ENCODE peak calls at places on chromosomes 12 and 14, in five cellular contexts. I, N, Q, Z and E are unnamed samples.

GRCh38 chr14:54314365-54315134 is 82.3 kb upstream of the CDKN3 start:
- DNase-seq in I (no peak), N (peak), Q (no peak), Z (no peak), E (no peak)

GRCh38 chr12:93767524-93767863 is 90.3 kb downstream of the CRADD start:
- DNase-seq in I (no peak), N (no peak), Q (no peak), Z (no peak), E (no peak)

GRCh38 chr14:95547626-95548327 is 12.9 kb downstream of the GLRX5 start:
- DNase-seq in I (no peak), N (no peak), Q (peak), Z (no peak), E (peak)

GRCh38 chr12:54191550-54192022 is 2.8 kb upstream of the SMUG1 start:
- DNase-seq in I (peak), N (peak), Q (peak), Z (peak), E (peak)

GRCh38 chr12:31248815-31249214 is 77.1 kb downstream of the SINHCAF start:
- DNase-seq in I (no peak), N (no peak), Q (no peak), Z (no peak), E (no peak)

GRCh38 chr14:98112211-98112780 is 1159.7 kb downstream of the BCL11B start:
- DNase-seq in I (no peak), N (no peak), Q (no peak), Z (no peak), E (no peak)

GRCh38 chr12:87667378-87667777 is 361.8 kb downstream of the C12orf50 start:
- DNase-seq in I (no peak), N (no peak), Q (peak), Z (no peak), E (peak)

GRCh38 chr12:104049278-104050257 is at the start of gene GLT8D2:
- DNase-seq in I (peak), N (no peak), Q (peak), Z (no peak), E (peak)

GRCh38 chr12:122155705-122156104 is 18.3 kb downstream of the IL31 start:
- DNase-seq in I (no peak), N (no peak), Q (no peak), Z (no peak), E (no peak)

GRCh38 chr12:41802803-41803202 is 341.9 kb downstream of the GXYLT1 start:
- DNase-seq in I (no peak), N (no peak), Q (no peak), Z (no peak), E (no peak)

GRCh38 chr14:29240046-29240445 is 473.5 kb downstream of the FOXG1 start:
- DNase-seq in I (no peak), N (no peak), Q (peak), Z (no peak), E (peak)

GRCh38 chr12:53133722-53134121 is 30.4 kb downstream of the SOAT2 start:
- DNase-seq in I (no peak), N (no peak), Q (no peak), Z (no peak), E (no peak)

GRCh38 chr14:61812347-61813100 is 50.3 kb downstream of the SNAPC1 start:
- DNase-seq in I (no peak), N (peak), Q (no peak), Z (no peak), E (peak)

GRCh38 chr14:86481105-86481504 is 951.2 kb downstream of the FLRT2 start:
- DNase-seq in I (no peak), N (no peak), Q (no peak), Z (no peak), E (peak)

GRCh38 chr12:31524791-31525495 is 66.0 kb downstream of the DENND5B start:
- DNase-seq in I (no peak), N (no peak), Q (peak), Z (no peak), E (peak)

GRCh38 chr12:120872487-120872886 is 31.7 kb downstream of the SPPL3 start:
- DNase-seq in I (no peak), N (no peak), Q (no peak), Z (no peak), E (no peak)

DNA sequence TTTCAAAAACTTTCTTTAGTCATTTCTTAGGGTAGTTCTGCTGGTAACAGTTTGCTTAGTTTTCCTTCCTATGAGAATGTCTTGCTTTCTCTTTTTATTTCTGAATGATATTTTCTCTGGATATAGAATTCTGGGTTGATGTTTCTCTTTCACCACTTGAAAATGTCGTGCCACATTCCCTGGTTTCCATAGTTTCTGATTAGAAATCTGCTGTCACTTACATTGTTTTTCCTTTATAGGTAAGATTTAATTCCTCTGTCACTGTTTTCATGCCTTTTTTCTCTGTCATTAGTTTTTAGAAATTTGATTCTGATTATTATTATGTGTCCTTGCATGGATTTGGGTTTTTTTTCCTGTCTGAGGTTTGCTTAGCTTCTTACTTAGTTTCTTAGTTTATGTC is 77.3 kb upstream of the PCNX4 start:
- DNase-seq in I (no peak), N (no peak), Q (no peak), Z (no peak), E (no peak)
- H3K4me3 ChIP-seq in I (no peak), N (no peak), Q (no peak), Z (no peak), E (no peak)

GRCh38 chr12:132918680-132919079 is 31.3 kb upstream of the CHFR start:
- DNase-seq in I (no peak), N (no peak), Q (no peak), Z (no peak), E (no peak)

GRCh38 chr12:132923356-132923909 is 32.7 kb downstream of the ZNF605 start:
- DNase-seq in I (no peak), N (no peak), Q (no peak), Z (no peak), E (no peak)

GRCh38 chr12:132924356-132924755 is 31.8 kb downstream of the ZNF605 start:
- DNase-seq in I (no peak), N (no peak), Q (no peak), Z (no peak), E (no peak)

GRCh38 chr12:132922676-132923075 is 33.4 kb downstream of the ZNF605 start:
- DNase-seq in I (no peak), N (no peak), Q (no peak), Z (no peak), E (no peak)

DNA sequence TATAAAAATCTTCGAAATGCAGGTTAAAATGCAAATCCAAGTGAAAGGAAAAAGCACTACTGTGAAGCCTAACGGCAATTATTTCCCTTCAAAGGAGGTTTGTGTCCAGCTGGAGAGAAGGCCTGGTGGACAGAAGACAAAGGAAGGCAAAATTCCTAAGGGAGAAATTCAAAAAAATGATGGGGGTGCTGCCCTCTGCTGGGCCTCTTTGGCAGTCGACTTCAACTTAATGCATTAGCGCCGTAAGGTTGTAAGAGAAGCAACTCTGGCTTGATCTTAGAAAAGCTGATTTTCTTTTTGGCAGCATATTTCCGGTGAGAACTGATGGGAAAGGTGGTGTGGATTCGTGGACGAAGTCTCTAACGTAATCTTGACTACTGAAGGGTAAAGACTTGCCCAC is 34.3 kb upstream of the CHFR start:
- DNase-seq in I (no peak), N (no peak), Q (no peak), Z (no peak), E (no peak)
- TF ChIP-seq CTCF in I (no peak), N (no peak), Q (peak), Z (no peak), E (no peak)

GRCh38 chr14:104687601-104688504 is 1.6 kb upstream of the INF2 start:
- DNase-seq in I (peak), N (no peak), Q (peak), Z (no peak), E (peak)
- H3K4me3 ChIP-seq in I (peak), N (no peak), Q (no peak), Z (no peak), E (no peak)

DNA sequence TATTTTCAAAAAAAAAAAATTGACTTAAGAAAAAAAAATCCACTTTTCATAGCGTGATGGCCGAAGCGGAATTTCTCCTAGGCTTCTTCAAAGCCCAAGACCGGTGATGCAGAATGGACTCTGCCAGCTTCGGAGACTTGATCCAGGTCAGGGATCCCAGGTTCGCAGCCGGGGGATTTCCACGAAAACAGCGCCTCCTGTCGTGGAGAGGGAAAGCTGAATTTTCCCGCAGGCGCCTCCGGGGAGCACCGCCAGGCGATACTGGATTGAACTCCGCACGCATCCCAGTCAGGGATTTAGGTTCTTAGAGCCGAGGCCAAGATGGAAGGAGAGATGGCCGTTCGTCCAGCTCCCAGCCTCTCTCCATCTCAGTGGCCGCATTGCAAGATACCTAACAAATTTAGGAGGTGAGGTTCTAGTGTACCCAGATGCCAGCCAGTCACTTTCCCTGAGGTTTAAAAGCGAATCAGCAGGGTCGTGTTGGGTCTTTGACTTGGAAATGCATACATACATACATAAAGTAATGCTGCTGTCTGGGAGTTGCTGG is 2.2 kb downstream of the TTC6 start:
- DNase-seq in I (peak), N (no peak), Q (peak), Z (no peak), E (no peak)
- TF ChIP-seq CTCF in I (no peak), N (no peak), Q (peak), Z (no peak), E (peak)

DNA sequence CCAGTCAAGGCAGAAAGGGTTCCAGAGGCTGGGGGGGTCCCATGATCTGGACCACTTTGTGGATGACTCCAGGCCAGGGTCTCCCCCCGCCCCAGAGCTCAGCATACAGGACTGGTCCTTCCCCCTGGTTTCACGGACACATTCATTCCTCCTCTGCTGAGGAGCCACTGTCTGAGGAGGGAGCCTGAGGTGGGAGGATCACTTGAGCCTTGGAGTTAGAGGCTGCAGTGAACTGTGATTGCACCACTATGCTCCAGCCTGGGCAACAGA is 6.8 kb downstream of the TESC start:
- DNase-seq in I (no peak), N (no peak), Q (no peak), Z (no peak), E (no peak)
- H3K4me3 ChIP-seq in I (no peak), N (no peak), Q (no peak), Z (no peak), E (no peak)

DNA sequence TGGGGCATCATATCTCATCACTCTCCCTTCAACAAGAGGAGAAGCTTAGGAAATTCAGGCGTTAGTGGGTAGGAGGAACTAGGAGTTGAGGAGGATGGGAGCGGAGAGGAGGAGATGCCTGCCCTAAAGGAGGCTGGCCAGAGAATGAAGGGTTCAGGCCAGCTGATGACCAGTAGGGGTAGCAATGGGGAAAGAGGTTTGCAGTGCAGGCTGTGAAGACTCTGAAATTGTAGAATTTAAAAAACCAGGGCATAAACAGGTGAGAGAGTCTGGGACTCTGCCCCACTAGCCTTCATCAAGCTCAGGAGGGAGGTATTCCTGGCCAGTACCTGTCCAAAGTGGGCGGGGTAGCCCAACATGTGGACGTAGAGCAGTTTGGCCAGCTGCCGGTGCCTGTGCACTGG is 807 bp downstream of the AP1G2 start:
- DNase-seq in I (no peak), N (no peak), Q (no peak), Z (no peak), E (peak)
- TF ChIP-seq CTCF in I (no peak), N (no peak), Q (peak), Z (no peak), E (peak)

DNA sequence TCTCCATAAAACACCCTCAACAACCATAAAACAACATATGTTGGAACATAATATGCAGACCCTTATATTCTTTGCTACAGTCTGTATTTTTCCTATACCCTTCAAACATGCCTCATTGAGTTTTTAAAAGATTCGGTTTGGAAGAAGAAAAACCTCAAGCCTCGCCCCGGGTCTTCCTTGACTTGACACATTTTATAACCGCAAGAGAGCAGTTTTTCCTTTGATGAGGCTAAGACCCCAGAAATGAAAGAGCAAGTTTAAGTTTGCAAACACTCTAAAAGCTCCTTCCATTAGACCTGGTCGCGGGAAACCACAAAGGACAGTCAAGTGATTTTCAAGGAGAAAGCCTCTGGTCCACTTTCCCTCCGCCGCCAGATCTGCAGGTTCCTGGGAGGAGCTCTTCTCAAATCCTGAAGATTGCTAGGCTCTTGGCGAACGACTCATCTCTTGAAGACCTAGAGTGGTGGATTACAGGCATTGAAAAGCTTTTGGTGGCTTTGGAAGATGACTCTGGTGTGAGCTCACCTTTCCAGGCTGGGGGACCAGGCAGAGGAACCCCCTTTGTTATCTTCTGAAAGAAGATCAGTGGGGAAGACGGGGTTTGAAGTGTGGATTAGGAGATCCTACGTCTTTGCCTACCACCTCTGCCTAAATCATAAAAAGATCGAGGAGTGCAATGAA is at the start of gene ASCL4:
- DNase-seq in I (no peak), N (no peak), Q (no peak), Z (no peak), E (no peak)
- H3K4me3 ChIP-seq in I (no peak), N (peak), Q (no peak), Z (no peak), E (no peak)

DNA sequence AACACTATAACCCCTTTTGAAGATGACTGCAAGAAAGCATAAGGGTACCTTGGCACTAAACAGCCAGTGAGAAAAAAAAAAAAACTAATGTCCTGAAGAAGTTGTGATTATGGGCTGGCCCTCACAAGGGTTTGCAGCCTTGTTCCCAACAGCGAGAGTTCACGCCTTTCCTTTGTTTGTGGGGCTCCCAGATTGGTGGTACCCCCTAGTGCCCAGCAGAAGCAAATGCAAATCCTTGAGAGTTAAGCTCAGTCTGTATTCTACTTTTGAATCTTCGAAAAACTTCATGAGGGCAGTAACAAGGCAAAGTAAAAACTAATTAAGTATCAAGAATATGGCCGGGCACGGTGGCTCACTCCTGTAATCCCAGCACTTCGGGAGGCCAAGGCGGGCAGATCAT is 238.9 kb upstream of the LMO3 start:
- DNase-seq in I (no peak), N (no peak), Q (no peak), Z (no peak), E (no peak)
- TF ChIP-seq CTCF in I (no peak), N (no peak), Q (no peak), Z (no peak), E (peak)

GRCh38 chr12:119374615-119375014 is 40.1 kb downstream of the CCDC60 start:
- DNase-seq in I (no peak), N (no peak), Q (no peak), Z (no peak), E (no peak)
- H3K4me3 ChIP-seq in I (no peak), N (no peak), Q (no peak), Z (no peak), E (no peak)